ENCODE peak calls at places on chromosome 21, in nine cellular contexts. W, S, N, E, I, M, P, V and F are unnamed samples.

GRCh38 chr21:37566790-37567725 is 200.5 kb downstream of the DYRK1A start:
- DNase-seq in W (no peak), S (no peak), N (no peak), E (no peak), I (no peak), M (no peak), P (peak; percentile 55), V (no peak), F (no peak)

GRCh38 chr21:32184059-32184458 is 94.8 kb downstream of the MIS18A start:
- DNase-seq in W (no peak), S (peak; percentile 29), N (no peak), E (no peak), I (no peak), M (no peak), P (peak; percentile 45), V (no peak), F (no peak)

GRCh38 chr21:41168391-41169257 is 664 bp downstream of the BACE2 start:
- DNase-seq in W (peak; percentile 38), S (peak; percentile 63), N (peak; percentile 7), E (peak; percentile 56), I (peak; percentile 63), M (peak; percentile 84), P (peak; percentile 94), V (peak; percentile 87), F (peak; percentile 90)

GRCh38 chr21:28337319-28337718 is 655.4 kb downstream of the LTN1 start:
- DNase-seq in W (no peak), S (no peak), N (no peak), E (no peak), I (no peak), M (no peak), P (no peak), V (no peak), F (no peak)

GRCh38 chr21:40793057-40793456 is 53.9 kb downstream of the DSCAM start:
- DNase-seq in W (no peak), S (no peak), N (no peak), E (no peak), I (no peak), M (no peak), P (peak; percentile 26), V (no peak), F (no peak)

GRCh38 chr21:44497641-44498243 is 42.3 kb downstream of the KRTAP10-1 start:
- DNase-seq in W (no peak), S (no peak), N (no peak), E (no peak), I (no peak), M (no peak), P (no peak), V (no peak), F (no peak)

GRCh38 chr21:26443867-26444266 is 129.2 kb downstream of the CYYR1 start:
- DNase-seq in W (no peak), S (no peak), N (no peak), E (no peak), I (no peak), M (no peak), P (no peak), V (no peak), F (no peak)

GRCh38 chr21:26954591-26955214 is 12.2 kb downstream of the ADAMTS5 start:
- DNase-seq in W (no peak), S (no peak), N (no peak), E (no peak), I (no peak), M (no peak), P (no peak), V (no peak), F (no peak)

GRCh38 chr21:33976082-33976979 is 60.7 kb upstream of the ATP5PO start:
- DNase-seq in W (no peak), S (peak; percentile 43), N (peak; percentile 15), E (no peak), I (peak; percentile 20), M (no peak), P (no peak), V (no peak), F (peak; percentile 72)
- TF ChIP-seq POLR2A in W (no peak), S (no peak), N (no peak), E (no peak), I (no peak), M (no peak), P (no peak), V (no peak), F (no peak)

DNA sequence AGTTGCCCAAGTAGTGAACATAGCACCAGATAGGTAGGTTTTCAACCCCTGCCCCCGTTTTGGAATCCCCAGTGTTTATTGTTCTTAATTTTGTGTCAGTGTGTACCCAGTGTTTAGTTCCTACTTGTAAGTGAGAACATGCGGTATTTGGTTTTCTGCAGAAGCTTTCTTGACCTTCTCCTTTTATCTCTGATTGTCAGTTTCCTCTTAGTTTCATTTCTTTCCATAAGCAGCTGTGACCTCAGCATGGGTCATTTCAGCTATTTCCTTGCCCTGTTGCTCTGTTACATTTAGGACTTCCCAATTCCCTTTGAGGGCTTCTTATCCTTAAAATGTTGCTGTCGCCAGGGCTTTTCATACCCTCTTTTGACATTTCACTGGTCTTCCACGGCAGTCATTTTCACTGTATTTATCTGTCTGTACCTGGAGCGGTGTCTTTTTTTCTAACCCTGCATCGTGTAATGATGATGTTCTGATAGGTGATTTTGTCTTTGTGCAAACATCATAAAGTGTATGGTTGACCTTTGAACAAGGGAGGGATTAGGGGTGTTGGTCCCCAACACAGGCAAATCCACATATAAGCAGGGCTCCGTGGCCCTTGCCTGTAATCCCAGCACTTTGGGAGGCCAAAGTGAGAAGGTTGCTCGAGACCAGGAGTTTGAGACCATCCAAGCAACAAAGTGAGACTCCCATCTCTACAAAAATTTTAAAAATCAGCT is 15.0 kb downstream of the ITSN1 start:
- DNase-seq in W (no peak), S (no peak), N (no peak), E (no peak), I (peak; percentile 20), M (no peak), P (no peak), V (no peak), F (no peak)
- TF ChIP-seq EP300 in W (peak; percentile 58), S (no peak), N (no peak), E (no peak), I (no peak), M (no peak), P (no peak), V (no peak), F (no peak)

GRCh38 chr21:45888361-45889009 is 93.1 kb upstream of the COL6A1 start:
- DNase-seq in W (no peak), S (no peak), N (no peak), E (no peak), I (no peak), M (no peak), P (no peak), V (peak; percentile 54), F (no peak)
- H3K4me1 ChIP-seq in W (no peaks in the 10 kb centered on the region), S (no peaks in the 10 kb centered on the region), N (no peaks in the 10 kb centered on the region), E (no peaks in the 10 kb centered on the region), I (peaks cover 14% of the 10 kb centered on the region), M (peaks cover 29% of the 10 kb centered on the region), P (peaks cover 27% of the 10 kb centered on the region), V (peaks cover 6% of the 10 kb centered on the region), F (peaks cover 6% of the 10 kb centered on the region)

DNA sequence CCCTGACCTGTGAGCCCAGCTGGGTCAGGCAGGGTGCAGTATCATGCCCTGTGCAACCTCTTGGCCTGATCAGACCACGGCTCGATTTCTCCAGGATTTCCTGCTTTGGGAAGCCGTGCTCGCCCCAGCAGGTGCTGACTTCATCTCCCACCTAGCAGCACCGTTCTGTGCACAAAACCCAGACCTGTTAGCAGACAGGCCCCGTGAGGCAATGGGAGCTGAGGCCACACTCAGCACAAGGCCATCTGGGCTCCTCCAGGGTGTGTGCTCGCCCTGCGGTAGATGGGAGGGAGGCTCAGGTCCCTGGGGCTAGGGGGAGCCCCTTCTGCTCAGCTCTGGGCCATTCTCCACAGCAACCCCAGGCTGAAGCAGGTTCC is 29.6 kb downstream of the SLC19A1 start:
- DNase-seq in W (no peak), S (no peak), N (no peak), E (no peak), I (no peak), M (peak; percentile 44), P (no peak), V (no peak), F (no peak)
- TF ChIP-seq POLR2A in W (no peak), S (no peak), N (no peak), E (no peak), I (no peak), M (no peak), P (no peak), V (no peak), F (no peak)

GRCh38 chr21:19368944-19369343 is 965.4 kb upstream of the TMPRSS15 start:
- DNase-seq in W (no peak), S (no peak), N (no peak), E (no peak), I (no peak), M (no peak), P (no peak), V (no peak), F (no peak)
- TF ChIP-seq EP300 in W (no peak), S (no peak), N (no peak), E (no peak), I (no peak), M (no peak), P (no peak), V (no peak), F (no peak)